ENCODE peak calls at places on chromosomes 1 and 21, in six cellular contexts. Z, B, R, V, L and W are unnamed samples.

GRCh38 chr1:224357626-224358124 is 996 bp downstream of the CNIH4 start:
- DNase-seq in Z (no peak), B (peak), R (no peak), V (peak), L (no peak), W (peak)

GRCh38 chr1:111769517-111770146 is 13.9 kb downstream of the DDX20 start:
- DNase-seq in Z (no peak), B (peak), R (no peak), V (peak), L (peak), W (peak)

GRCh38 chr1:28789816-28790215 is 22.2 kb upstream of the OPRD1 start:
- DNase-seq in Z (no peak), B (no peak), R (no peak), V (no peak), L (no peak), W (no peak)

GRCh38 chr1:62285984-62286481 is 33.2 kb downstream of the KANK4 start:
- DNase-seq in Z (no peak), B (peak), R (no peak), V (no peak), L (no peak), W (no peak)

GRCh38 chr1:44089371-44090070 is 29.1 kb upstream of the KLF17 start:
- DNase-seq in Z (no peak), B (peak), R (no peak), V (no peak), L (no peak), W (no peak)

GRCh38 chr1:109252893-109253802 is 3.8 kb downstream of the CELSR2 start:
- DNase-seq in Z (peak), B (no peak), R (no peak), V (peak), L (no peak), W (no peak)

GRCh38 chr1:36884029-36884701 is 150.2 kb downstream of the GRIK3 start:
- DNase-seq in Z (no peak), B (no peak), R (peak), V (no peak), L (no peak), W (no peak)

GRCh38 chr1:162695687-162696086 is 63.4 kb downstream of the DDR2 start:
- DNase-seq in Z (no peak), B (no peak), R (no peak), V (no peak), L (no peak), W (no peak)

GRCh38 chr1:151905070-151905442 is 4.3 kb downstream of the THEM4 start:
- DNase-seq in Z (no peak), B (no peak), R (peak), V (peak), L (peak), W (peak)

GRCh38 chr1:95685091-95685490 is 451.1 kb downstream of the RWDD3 start:
- DNase-seq in Z (no peak), B (no peak), R (no peak), V (no peak), L (no peak), W (no peak)

GRCh38 chr1:235054466-235054865 is 74.2 kb downstream of the TOMM20 start:
- DNase-seq in Z (peak), B (no peak), R (no peak), V (no peak), L (no peak), W (no peak)

GRCh38 chr1:223482766-223483165 is 89.6 kb downstream of the CCDC185 start:
- DNase-seq in Z (no peak), B (no peak), R (no peak), V (peak), L (no peak), W (no peak)

GRCh38 chr1:108962681-108963051 is 618 bp downstream of the CLCC1 start:
- DNase-seq in Z (no peak), B (peak), R (peak), V (no peak), L (no peak), W (peak)

GRCh38 chr21:34890724-34891609 is 158.1 kb downstream of the RUNX1 start:
- DNase-seq in Z (peak), B (no peak), R (no peak), V (no peak), L (no peak), W (peak)

GRCh38 chr1:206826409-206826808 is 39.0 kb upstream of the IL20 start:
- DNase-seq in Z (no peak), B (no peak), R (no peak), V (peak), L (no peak), W (peak)

GRCh38 chr1:204154525-204155255 is 2.8 kb upstream of the ETNK2 start:
- DNase-seq in Z (peak), B (no peak), R (no peak), V (no peak), L (no peak), W (no peak)

GRCh38 chr1:38858833-38859560 is 575 bp downstream of the RRAGC start:
- DNase-seq in Z (peak), B (peak), R (peak), V (peak), L (peak), W (peak)

GRCh38 chr1:173714441-173714758 is 381 bp upstream of the KLHL20 start:
- DNase-seq in Z (no peak), B (no peak), R (no peak), V (no peak), L (no peak), W (peak)

GRCh38 chr1:12040457-12041051 is 21.3 kb downstream of the MIIP start:
- DNase-seq in Z (no peak), B (peak), R (peak), V (peak), L (no peak), W (peak)

GRCh38 chr1:171753182-171753581 is 11.3 kb upstream of the VAMP4 start:
- DNase-seq in Z (no peak), B (no peak), R (no peak), V (no peak), L (no peak), W (no peak)

GRCh38 chr1:10701145-10701544 is 95.3 kb downstream of the CASZ1 start:
- DNase-seq in Z (no peak), B (no peak), R (no peak), V (no peak), L (no peak), W (no peak)

GRCh38 chr1:195768936-195769335 is 839.3 kb downstream of the KCNT2 start:
- DNase-seq in Z (no peak), B (no peak), R (no peak), V (no peak), L (no peak), W (no peak)

GRCh38 chr1:109490934-109491302 is 3.0 kb upstream of the CYB561D1 start:
- DNase-seq in Z (no peak), B (no peak), R (no peak), V (no peak), L (no peak), W (no peak)

GRCh38 chr1:240803151-240803550 is 191.2 kb upstream of the GREM2 start:
- DNase-seq in Z (no peak), B (peak), R (no peak), V (peak), L (no peak), W (peak)

GRCh38 chr1:86567341-86567740 is 20.5 kb downstream of the CLCA4 start:
- DNase-seq in Z (no peak), B (peak), R (no peak), V (no peak), L (no peak), W (no peak)

GRCh38 chr1:233383984-233384383 is 56.5 kb downstream of the MAP3K21 start:
- DNase-seq in Z (no peak), B (no peak), R (no peak), V (no peak), L (no peak), W (no peak)

GRCh38 chr21:23249760-23250159 is 2251.6 kb downstream of the NCAM2 start:
- DNase-seq in Z (no peak), B (peak), R (no peak), V (no peak), L (no peak), W (no peak)

GRCh38 chr1:244552336-244552735 is 91.3 kb downstream of the CATSPERE start:
- DNase-seq in Z (no peak), B (peak), R (no peak), V (no peak), L (no peak), W (no peak)

GRCh38 chr1:155205969-155206593 is 1.6 kb downstream of the THBS3 start:
- DNase-seq in Z (peak), B (no peak), R (no peak), V (no peak), L (no peak), W (no peak)

GRCh38 chr1:119340861-119341261 is 27.7 kb upstream of the HAO2 start:
- DNase-seq in Z (no peak), B (no peak), R (no peak), V (no peak), L (no peak), W (no peak)

GRCh38 chr1:117268926-117269378 is 58.2 kb upstream of the VTCN1 start:
- DNase-seq in Z (no peak), B (peak), R (peak), V (no peak), L (no peak), W (no peak)

GRCh38 chr1:199954701-199955100 is 72.8 kb upstream of the NR5A2 start:
- DNase-seq in Z (no peak), B (peak), R (no peak), V (no peak), L (no peak), W (no peak)

DNA sequence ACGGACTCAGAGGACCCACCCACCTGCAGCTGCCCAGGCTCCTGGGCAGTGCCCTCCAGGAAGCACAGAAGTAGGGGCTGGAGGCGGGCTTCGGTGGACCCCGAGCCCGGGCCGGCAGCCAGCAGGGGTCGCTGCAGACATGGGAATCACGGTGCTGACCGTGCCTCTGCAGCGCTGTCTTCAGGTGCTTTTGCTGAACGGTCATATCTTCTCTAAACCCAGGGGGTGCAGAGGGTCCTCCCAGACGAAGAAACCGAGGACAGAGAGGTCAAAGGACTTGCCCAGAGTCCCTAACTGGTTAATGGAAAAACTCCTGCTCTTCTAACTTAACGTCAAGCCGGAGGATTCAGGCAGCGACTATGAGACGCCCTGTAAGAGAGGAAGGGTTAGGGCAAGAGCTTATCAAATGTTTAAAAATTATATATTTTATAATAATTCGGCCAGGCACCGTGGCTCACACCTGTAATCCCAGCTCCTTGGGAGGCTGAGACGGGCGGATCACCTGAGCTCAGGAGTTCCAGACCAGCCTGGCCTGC is 21.5 kb upstream of the LEFTY2 start:
- DNase-seq in Z (no peak), B (no peak), R (no peak), V (no peak), L (peak), W (peak)
- H3K4me3 ChIP-seq in Z (no peak), B (no peak), R (no peak), V (no peak), L (no peak), W (no peak)

GRCh38 chr1:15426492-15427279 is 11.6 kb upstream of the CTRC start:
- DNase-seq in Z (no peak), B (peak), R (no peak), V (peak), L (no peak), W (peak)
- TF ChIP-seq CTCF in Z (no peak), B (no peak), R (no peak), V (peak), L (no peak), W (peak)

DNA sequence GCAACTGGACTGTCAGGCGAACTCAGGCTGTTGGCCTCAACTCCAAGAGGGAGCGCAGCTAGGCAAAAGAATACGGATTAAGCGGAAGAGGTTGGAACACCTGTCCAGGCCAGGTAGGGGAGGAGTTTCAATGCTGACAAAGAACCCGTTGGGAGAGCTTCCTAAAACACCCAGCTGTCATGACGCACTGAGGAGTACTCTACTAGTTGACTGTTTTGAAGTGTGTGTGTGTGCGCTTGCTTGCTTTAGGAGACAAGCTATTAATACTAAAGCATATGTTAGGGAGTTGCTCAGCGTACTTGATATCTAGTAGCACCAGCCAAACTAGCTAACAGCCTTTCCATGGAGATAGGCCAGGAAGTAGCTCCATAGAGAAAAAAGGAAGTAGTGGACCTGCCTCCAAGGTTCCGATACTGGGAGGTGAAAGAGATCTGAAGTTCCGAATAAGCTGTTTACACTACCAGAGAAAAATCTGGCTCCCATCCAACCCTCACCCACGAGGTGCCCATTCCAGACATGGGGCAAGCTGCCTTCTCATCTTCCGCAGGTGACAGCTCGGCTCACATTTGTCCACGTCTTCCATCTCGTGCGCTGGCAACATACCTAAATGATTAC is 974 bp upstream of the FNBP1L start:
- DNase-seq in Z (no peak), B (peak), R (peak), V (peak), L (no peak), W (peak)
- H3K4me3 ChIP-seq in Z (peak), B (peak), R (peak), V (peak), L (no peak), W (peak)

GRCh38 chr1:214551436-214552173 is at the start of gene PTPN14:
- DNase-seq in Z (peak), B (peak), R (peak), V (peak), L (no peak), W (peak)
- TF ChIP-seq CTCF in Z (peak), B (peak), R (no peak), V (peak), L (no peak), W (peak)

DNA sequence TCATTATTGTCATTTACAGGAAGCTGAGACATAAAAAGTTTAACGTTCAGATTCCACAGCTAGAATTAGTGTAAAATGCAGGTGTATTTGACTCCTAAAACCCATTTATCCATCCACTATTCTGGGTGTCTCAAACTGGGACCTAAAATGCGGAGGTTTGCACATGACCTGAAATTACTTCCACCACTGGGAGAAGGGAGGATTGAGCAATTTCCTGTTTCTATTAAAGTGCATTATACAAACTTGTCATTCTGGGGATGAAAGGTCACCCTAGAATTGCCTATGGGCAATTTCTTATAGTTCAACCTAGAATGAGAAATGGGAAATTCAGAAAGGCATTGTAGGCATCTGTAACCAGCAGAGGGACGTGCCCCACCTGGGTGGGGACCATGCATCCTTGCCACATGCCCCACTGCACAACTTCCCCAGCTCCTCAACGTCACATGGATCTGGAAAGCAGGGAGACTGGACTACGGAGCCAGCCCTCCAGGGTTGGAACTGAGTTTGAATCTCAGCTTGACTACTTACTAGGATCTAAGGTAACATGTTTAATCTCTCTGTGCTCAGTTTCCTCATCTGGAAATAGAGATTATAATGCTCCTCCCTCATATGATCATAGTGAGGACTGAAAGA is 47.0 kb downstream of the MRPL39 start:
- DNase-seq in Z (no peak), B (peak), R (no peak), V (peak), L (no peak), W (peak)
- H3K4me3 ChIP-seq in Z (no peak), B (no peak), R (no peak), V (no peak), L (no peak), W (no peak)

DNA sequence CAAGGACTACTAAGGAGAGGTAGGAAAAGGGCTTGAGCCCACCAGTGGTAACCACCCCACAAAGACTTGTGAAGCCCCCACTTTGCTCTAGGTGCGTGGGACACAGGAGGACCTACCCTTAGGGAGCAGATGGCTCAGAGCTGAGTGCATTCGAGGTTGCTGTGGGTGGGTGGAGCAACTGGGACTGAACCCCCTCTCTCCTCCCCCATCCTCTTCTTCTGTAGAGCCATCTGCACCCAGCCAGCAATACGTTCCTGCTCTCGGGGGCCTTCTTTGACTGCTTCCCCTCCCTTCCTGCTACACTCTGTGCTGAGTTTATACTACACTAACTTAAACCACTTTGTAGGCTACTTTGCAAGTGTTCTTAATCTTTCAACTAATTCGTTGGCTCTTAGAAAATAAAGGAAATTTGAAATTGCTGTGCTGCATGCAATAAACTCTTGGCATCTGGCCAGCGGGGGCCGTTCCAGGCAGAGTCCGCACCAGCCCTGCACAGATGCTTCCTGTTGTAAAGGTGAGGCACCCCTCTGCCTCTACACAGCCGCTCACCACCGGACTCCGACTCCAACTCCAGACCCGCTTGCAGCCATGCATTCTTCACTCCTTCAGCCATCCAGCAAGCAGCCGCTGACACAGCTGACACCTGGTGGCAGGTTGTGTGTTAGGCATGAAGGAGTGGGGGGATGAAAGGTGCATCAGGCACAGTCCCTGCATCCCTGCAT is 57.2 kb downstream of the GLIS1 start:
- DNase-seq in Z (no peak), B (peak), R (peak), V (peak), L (peak), W (peak)
- TF ChIP-seq CTCF in Z (peak), B (peak), R (no peak), V (peak), L (peak), W (peak)